ENCODE peak calls at places on chromosome 7, in five cellular contexts. B is thoracic aorta, W is GM23338, L is PC-9, F is transverse colon. Q is an unnamed sample.

GRCh38 chr7:116330961-116331360 is 120.6 kb downstream of the TES start:
- DNase-seq in B (no peak), W (no peak), F (no peak), L (no peak), Q (no peak)

GRCh38 chr7:133040617-133041016 is 41.3 kb downstream of the CHCHD3 start:
- DNase-seq in L (no peak), F (no peak), W (no peak), B (no peak), Q (no peak)

GRCh38 chr7:139727151-139727705 is 50.6 kb downstream of the HIPK2 start:
- DNase-seq in W (no peak), F (peak), L (no peak), B (no peak), Q (peak)

GRCh38 chr7:108282427-108282996 is 152.4 kb upstream of the LAMB4 start:
- DNase-seq in W (no peak), B (no peak), L (no peak), F (no peak), Q (no peak)

GRCh38 chr7:152733286-152733934 is 26.1 kb upstream of the ACTR3B start:
- DNase-seq in B (no peak), F (no peak), W (no peak), L (no peak), Q (no peak)

GRCh38 chr7:81361769-81362168 is 408.1 kb downstream of the HGF start:
- DNase-seq in F (no peak), L (no peak), W (peak), B (no peak), Q (no peak)

GRCh38 chr7:80027616-80028173 is 106.9 kb upstream of the GNAI1 start:
- DNase-seq in W (no peak), L (no peak), F (no peak), B (no peak), Q (no peak)

GRCh38 chr7:123633553-123633952 is 22.1 kb upstream of the LMOD2 start:
- DNase-seq in W (no peak), B (no peak), F (no peak), L (peak), Q (peak)

GRCh38 chr7:40647719-40648118 is 512.9 kb downstream of the SUGCT start:
- DNase-seq in F (no peak), B (no peak), L (no peak), W (no peak), Q (no peak)

GRCh38 chr7:47943676-47944474 is 4.4 kb downstream of the PKD1L1 start:
- DNase-seq in F (no peak), B (no peak), L (no peak), W (no peak), Q (no peak)

GRCh38 chr7:50207682-50208255 is 96.7 kb upstream of the IKZF1 start:
- DNase-seq in F (no peak), L (no peak), W (no peak), B (no peak), Q (no peak)

GRCh38 chr7:140752533-140752932 is 56.0 kb downstream of the NDUFB2 start:
- DNase-seq in L (no peak), B (no peak), F (no peak), W (no peak), Q (no peak)

GRCh38 chr7:117716707-117717294 is 156.4 kb downstream of the CTTNBP2 start:
- DNase-seq in W (no peak), L (no peak), F (no peak), B (no peak), Q (no peak)

GRCh38 chr7:154509192-154509591 is 457.0 kb downstream of the DPP6 start:
- DNase-seq in L (no peak), W (no peak), B (no peak), F (no peak), Q (no peak)

GRCh38 chr7:33040803-33041516 is 21.6 kb downstream of the NT5C3A start:
- DNase-seq in W (no peak), B (no peak), L (peak), F (peak), Q (peak)

GRCh38 chr7:155509725-155510551 is 36.4 kb downstream of the CNPY1 start:
- DNase-seq in F (no peak), L (no peak), B (no peak), W (peak), Q (no peak)

GRCh38 chr7:131653418-131654248 is 97.2 kb upstream of the PODXL start:
- DNase-seq in F (no peak), L (no peak), B (no peak), W (no peak), Q (no peak)

GRCh38 chr7:3712841-3713240 is 411.8 kb downstream of the SDK1 start:
- DNase-seq in L (peak), W (no peak), F (peak), B (no peak), Q (no peak)

GRCh38 chr7:11970132-11970531 is 138.1 kb upstream of the THSD7A start:
- DNase-seq in B (no peak), W (no peak), F (peak), L (no peak), Q (no peak)

GRCh38 chr7:131225619-131226101 is 102.0 kb upstream of the MKLN1 start:
- DNase-seq in L (no peak), B (no peak), W (no peak), F (peak), Q (peak)

GRCh38 chr7:67344481-67345193 is 348.0 kb downstream of the TYW1 start:
- DNase-seq in B (no peak), F (no peak), W (no peak), L (no peak), Q (no peak)

GRCh38 chr7:151276651-151277590 is 28.4 kb upstream of the SMARCD3 start:
- DNase-seq in W (peak), L (no peak), B (no peak), F (peak), Q (peak)

GRCh38 chr7:108079291-108080057 is 50.7 kb downstream of the LAMB4 start:
- DNase-seq in W (no peak), F (peak), B (no peak), L (peak), Q (peak)

GRCh38 chr7:43461349-43462024 is 121.4 kb upstream of the STK17A start:
- DNase-seq in F (no peak), L (no peak), B (no peak), W (no peak), Q (no peak)

GRCh38 chr7:16880469-16881034 is 1.2 kb downstream of the AGR3 start:
- DNase-seq in W (no peak), B (no peak), F (peak), L (no peak), Q (no peak)

GRCh38 chr7:94440460-94441039 is 45.9 kb downstream of the COL1A2 start:
- DNase-seq in B (no peak), F (peak), W (peak), L (no peak), Q (no peak)

GRCh38 chr7:158819571-158820203 is 9.6 kb downstream of the ESYT2 start:
- DNase-seq in F (no peak), L (no peak), B (no peak), W (no peak), Q (no peak)

GRCh38 chr7:120985130-120985758 is 3.3 kb upstream of the CPED1 start:
- DNase-seq in W (no peak), B (no peak), L (no peak), F (no peak), Q (no peak)

GRCh38 chr7:105718511-105718925 is 137.2 kb upstream of the EFCAB10 start:
- DNase-seq in F (no peak), L (peak), W (no peak), B (no peak), Q (no peak)

DNA sequence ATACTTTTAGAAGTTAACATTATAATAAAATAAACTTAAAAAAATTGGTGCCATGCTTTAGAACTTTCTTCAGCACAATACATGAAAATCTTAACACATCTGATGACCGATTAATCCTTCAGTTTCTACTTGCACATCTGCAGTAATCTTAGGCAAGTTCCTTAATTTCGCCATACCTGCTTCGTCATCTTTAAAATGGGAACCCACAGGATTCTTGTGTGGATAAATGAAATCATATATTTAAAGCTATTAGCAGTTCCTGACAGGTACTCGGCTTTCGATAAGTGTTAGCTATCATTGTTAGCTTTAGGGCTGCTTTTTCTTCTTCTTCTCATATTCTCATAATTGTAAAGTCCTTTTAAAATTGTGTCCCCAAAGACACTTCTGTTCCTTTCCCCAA is 902 bp upstream of the VPS50 start:
- DNase-seq in W (no peak), B (no peak), L (peak), F (no peak), Q (peak)
- H3K27ac ChIP-seq in W (no peak), B (no peak), L (peak), F (peak), Q (peak)

DNA sequence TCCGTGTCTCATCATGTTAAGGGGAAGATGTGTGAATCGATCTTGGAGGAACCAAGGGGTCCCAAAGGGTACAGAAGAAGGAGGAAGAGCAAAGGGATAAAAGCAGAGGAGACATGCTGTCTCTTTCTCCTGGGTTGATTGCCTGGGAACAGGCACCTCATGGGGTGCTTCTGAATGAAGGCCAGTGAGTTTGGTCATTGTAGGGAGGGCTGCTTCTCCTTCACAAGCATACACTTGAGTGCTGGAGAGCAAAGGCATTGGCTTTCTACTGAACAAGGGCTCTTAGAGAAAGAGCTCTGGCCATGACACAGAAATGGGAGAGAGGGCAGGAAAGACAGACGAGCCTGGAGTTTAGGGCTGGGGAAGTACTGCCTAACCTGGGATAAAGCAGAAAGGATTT is 146.7 kb upstream of the NPY start:
- DNase-seq in L (no peak), F (no peak), B (no peak), W (no peak), Q (no peak)
- TF ChIP-seq CTCF in L (no peak), F (no peak), B (no peak), W (no peak), Q (no peak)

GRCh38 chr7:27166475-27167169 is 1.3 kb upstream of the HOXA9 start:
- DNase-seq in L (no peak), F (no peak), W (peak), B (no peak), Q (no peak)
- H3K27ac ChIP-seq in L (no peak), F (peak), W (no peak), B (no peak), Q (peak)

GRCh38 chr7:91847881-91848599 is 32.5 kb downstream of the MTERF1 start:
- DNase-seq in F (no peak), L (no peak), B (no peak), W (no peak), Q (no peak)

GRCh38 chr7:91846436-91846835 is 34.1 kb downstream of the MTERF1 start:
- DNase-seq in F (no peak), L (no peak), B (no peak), W (no peak), Q (no peak)

GRCh38 chr7:91850455-91850854 is 30.0 kb downstream of the MTERF1 start:
- DNase-seq in F (no peak), W (no peak), L (peak), B (no peak), Q (peak)

DNA sequence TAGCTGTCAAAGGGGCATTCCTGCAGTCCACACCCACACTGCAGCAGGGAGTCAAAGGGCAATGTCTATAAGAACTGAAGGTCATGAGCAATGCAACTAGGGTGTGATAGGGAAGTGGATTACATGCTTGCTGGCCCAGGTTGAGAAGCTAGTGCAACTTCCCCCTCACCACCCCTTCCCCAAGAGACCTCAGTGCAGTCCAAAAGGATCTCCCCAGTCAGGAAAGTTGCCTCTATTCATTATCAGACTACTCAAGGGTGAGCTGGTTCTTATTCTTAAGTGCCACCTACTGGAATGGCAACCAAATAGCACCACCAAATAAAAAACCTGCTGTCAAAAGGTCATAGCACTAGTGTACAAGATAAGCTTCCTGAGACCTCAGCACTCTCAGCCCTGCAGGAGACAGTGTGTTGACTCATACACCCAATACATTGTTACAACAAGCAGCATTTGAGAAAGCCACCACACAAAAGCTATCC is 28.2 kb downstream of the MTERF1 start:
- DNase-seq in L (peak), W (peak), B (no peak), F (no peak), Q (no peak)
- TF ChIP-seq CTCF in L (peak), W (peak), B (no peak), F (no peak), Q (no peak)

DNA sequence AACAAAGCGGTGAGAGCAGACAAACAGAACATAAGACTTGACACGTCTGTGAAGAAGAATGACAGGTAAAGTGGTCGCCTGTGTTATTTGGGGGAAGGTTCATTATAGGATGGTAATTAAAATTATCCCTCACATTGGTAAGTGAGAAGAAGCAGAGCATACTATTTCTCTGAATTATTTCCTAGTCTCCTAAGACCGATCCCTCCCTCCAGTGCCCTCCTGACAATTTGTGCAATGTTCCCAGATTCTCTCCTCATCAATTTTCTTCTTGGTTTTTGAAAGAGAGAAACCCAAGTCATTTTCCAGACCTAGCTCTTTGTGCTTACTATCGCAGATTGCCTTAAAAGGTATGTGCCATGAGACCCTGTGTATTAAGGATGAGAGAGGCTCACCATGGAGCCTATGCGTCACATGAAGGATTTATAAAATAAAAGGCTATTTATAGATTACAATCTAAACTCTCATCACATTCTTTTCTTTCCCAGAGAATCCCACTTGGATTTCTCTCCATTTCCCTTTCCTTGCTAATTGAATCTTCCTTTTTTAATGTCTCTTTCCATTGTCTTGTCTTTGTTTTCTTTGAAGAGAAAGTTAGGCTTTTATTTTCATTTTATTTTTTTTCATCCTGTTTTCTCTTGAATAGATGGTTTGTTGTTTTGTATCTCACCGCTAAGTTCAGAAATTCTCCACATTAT is 112.0 kb downstream of the PPP1R3A start:
- DNase-seq in W (no peak), F (no peak), L (no peak), B (no peak), Q (no peak)
- H3K27ac ChIP-seq in W (no peak), F (no peak), L (no peak), B (no peak), Q (no peak)

GRCh38 chr7:18356195-18356645 is 139.3 kb upstream of the HDAC9 start:
- DNase-seq in F (no peak), B (no peak), W (peak), L (peak), Q (peak)

GRCh38 chr7:18354686-18355085 is 140.9 kb upstream of the HDAC9 start:
- DNase-seq in W (no peak), B (no peak), F (no peak), L (no peak), Q (no peak)

GRCh38 chr7:18354108-18354507 is 141.4 kb upstream of the HDAC9 start:
- DNase-seq in F (no peak), W (no peak), B (no peak), L (no peak), Q (no peak)

GRCh38 chr7:18350678-18351077 is 144.9 kb upstream of the HDAC9 start:
- DNase-seq in F (no peak), L (no peak), W (no peak), B (no peak), Q (no peak)

DNA sequence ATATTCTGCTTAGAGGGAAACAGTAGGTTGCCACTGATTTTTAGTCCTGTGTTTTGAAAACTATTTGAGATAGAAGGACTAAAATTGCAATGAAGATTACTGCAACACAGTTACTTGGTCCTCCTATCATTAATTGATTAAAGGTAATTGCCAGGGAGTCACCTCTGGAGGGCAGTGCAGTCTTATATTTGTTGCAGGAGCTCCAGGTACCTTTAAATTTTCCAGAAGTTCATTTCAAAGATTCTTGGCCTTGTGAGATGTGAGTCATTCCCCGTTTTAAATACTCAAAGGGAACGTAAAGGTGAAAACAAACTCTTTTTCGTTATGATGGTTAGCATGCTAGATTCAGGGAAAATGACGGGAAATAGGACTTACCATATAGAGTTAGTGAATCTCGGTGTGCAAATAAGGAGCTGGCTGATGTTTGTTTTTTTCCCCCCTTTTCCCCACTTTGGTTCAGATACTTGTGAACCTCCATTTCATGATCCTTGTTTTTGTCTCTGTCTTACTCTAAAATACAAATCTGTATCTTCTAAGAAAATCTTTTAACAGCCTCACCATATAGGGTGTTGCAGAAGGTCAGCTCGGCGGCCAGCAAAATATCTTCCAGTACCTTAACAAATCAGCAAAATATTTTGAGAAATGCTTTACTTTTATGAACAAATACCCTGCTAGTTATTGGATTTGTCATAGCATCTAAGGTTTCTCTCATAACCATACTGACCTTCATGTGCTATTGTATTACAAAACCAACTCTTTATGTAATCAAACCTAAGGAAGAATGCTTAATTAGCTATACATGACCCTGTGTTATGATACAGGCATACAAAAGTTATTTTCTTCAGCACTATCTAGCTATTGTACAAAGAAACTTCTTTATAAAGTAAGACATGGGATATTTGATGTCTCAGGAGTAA is 143.0 kb upstream of the HDAC9 start:
- DNase-seq in F (peak), B (no peak), W (peak), L (peak), Q (peak)
- TF ChIP-seq CTCF in F (peak), B (peak), W (peak), L (peak), Q (peak)